ENCODE peak calls at places on chromosome 19, in six cellular contexts. M is pancreas; O is uterus; G is GM06990; Z is activated T-helper 9 cell treated with anti-CD3 and anti-CD28 coated beads, Interleukin-2, amount 50 U/mL, for 16 hours; H is CD4-positive, alpha-beta T cell. X is an unnamed sample.

GRCh38 chr19:30222428-30222873 is 149.7 kb upstream of the ZNF536 start:
- DNase-seq in M (no peak), O (no peak), G (no peak), Z (no peak), H (no peak), X (peak; percentile 30)

GRCh38 chr19:13173129-13173737 is 23.0 kb downstream of the IER2 start:
- DNase-seq in M (no peak), O (no peak), G (no peak), Z (no peak), H (no peak), X (no peak)

GRCh38 chr19:54905411-54905810 is 537 bp upstream of the NCR1 start:
- DNase-seq in M (no peak), O (no peak), G (no peak), Z (no peak), H (no peak), X (no peak)

GRCh38 chr19:15464394-15465385 is at the start of gene RASAL3:
- DNase-seq in M (no peak), O (no peak), G (peak; percentile 72), Z (peak; percentile 52), H (peak; percentile 32), X (no peak)

GRCh38 chr19:47122359-47123335 is 8.0 kb upstream of the SAE1 start:
- DNase-seq in M (no peak), O (no peak), G (no peak), Z (no peak), H (no peak), X (no peak)

GRCh38 chr19:2546128-2547032 is 70.5 kb downstream of the GADD45B start:
- DNase-seq in M (peak; percentile 63), O (peak; percentile 66), G (peak; percentile 63), Z (no peak), H (no peak), X (peak; percentile 93)

GRCh38 chr19:9309974-9310446 is 372 bp upstream of the ZNF699 start:
- DNase-seq in M (peak; percentile 85), O (peak; percentile 96), G (no peak), Z (peak; percentile 72), H (no peak), X (peak; percentile 94)

GRCh38 chr19:48844472-48844871 is 8.2 kb upstream of the HSD17B14 start:
- DNase-seq in M (no peak), O (no peak), G (no peak), Z (no peak), H (no peak), X (no peak)

GRCh38 chr19:10752237-10752912 is 34.5 kb downstream of the DNM2 start:
- DNase-seq in M (no peak), O (no peak), G (no peak), Z (no peak), H (no peak), X (no peak)

GRCh38 chr19:47469719-47470118 is 2.0 kb downstream of the SLC8A2 start:
- DNase-seq in M (no peak), O (no peak), G (no peak), Z (no peak), H (no peak), X (no peak)

GRCh38 chr19:45791744-45792481 is 732 bp downstream of the DMWD start:
- DNase-seq in M (no peak), O (no peak), G (no peak), Z (no peak), H (no peak), X (no peak)

GRCh38 chr19:56476671-56477428 is at the start of gene ZNF667:
- DNase-seq in M (peak; percentile 17), O (no peak), G (no peak), Z (no peak), H (no peak), X (peak; percentile 36)

GRCh38 chr19:11190501-11190900 is 6.8 kb downstream of the KANK2 start:
- DNase-seq in M (no peak), O (no peak), G (no peak), Z (no peak), H (no peak), X (no peak)

GRCh38 chr19:38005224-38005614 is 98.2 kb downstream of the SIPA1L3 start:
- DNase-seq in M (no peak), O (no peak), G (no peak), Z (no peak), H (no peak), X (no peak)

GRCh38 chr19:58154287-58154678 is 3.7 kb upstream of the ZNF329 start:
- DNase-seq in M (peak; percentile 26), O (peak; percentile 25), G (peak; percentile 18), Z (no peak), H (no peak), X (peak; percentile 74)

GRCh38 chr19:54462713-54463530 is 656 bp downstream of the LENG9 start:
- DNase-seq in M (peak; percentile 77), O (peak; percentile 55), G (peak; percentile 83), Z (peak; percentile 49), H (peak; percentile 64), X (peak; percentile 88)

GRCh38 chr19:18433039-18433691 is 4.8 kb downstream of the ISYNA1 start:
- DNase-seq in M (no peak), O (peak; percentile 53), G (peak; percentile 75), Z (no peak), H (no peak), X (no peak)

GRCh38 chr19:35171730-35172129 is 17.2 kb downstream of the FXYD5 start:
- DNase-seq in M (no peak), O (no peak), G (no peak), Z (no peak), H (no peak), X (no peak)

GRCh38 chr19:36213793-36214387 is 575 bp downstream of the ZNF565 start:
- DNase-seq in M (peak; percentile 32), O (no peak), G (no peak), Z (no peak), H (no peak), X (no peak)

GRCh38 chr19:33368074-33368864 is 5.2 kb upstream of the CEBPG start:
- DNase-seq in M (no peak), O (no peak), G (no peak), Z (no peak), H (no peak), X (no peak)

GRCh38 chr19:5891938-5892771 is 11.4 kb downstream of the NDUFA11 start:
- DNase-seq in M (no peak), O (no peak), G (no peak), Z (no peak), H (no peak), X (peak; percentile 64)

GRCh38 chr19:39351537-39352037 is 9.4 kb downstream of the SAMD4B start:
- DNase-seq in M (no peak), O (no peak), G (peak; percentile 65), Z (no peak), H (no peak), X (no peak)

GRCh38 chr19:48466571-48467325 is 2.4 kb upstream of the CYTH2 start:
- DNase-seq in M (no peak), O (no peak), G (no peak), Z (no peak), H (no peak), X (no peak)

GRCh38 chr19:4083677-4084546 is 17.2 kb upstream of the ZBTB7A start:
- DNase-seq in M (no peak), O (no peak), G (peak; percentile 74), Z (no peak), H (no peak), X (no peak)

GRCh38 chr19:33344611-33345010 is 28.9 kb upstream of the CEBPG start:
- DNase-seq in M (no peak), O (no peak), G (no peak), Z (no peak), H (no peak), X (no peak)

GRCh38 chr19:970695-971094 is 13.4 kb upstream of the WDR18 start:
- DNase-seq in M (no peak), O (no peak), G (no peak), Z (no peak), H (no peak), X (no peak)

GRCh38 chr19:16587031-16588023 is 15.1 kb upstream of the SLC35E1 start:
- DNase-seq in M (no peak), O (no peak), G (peak; percentile 81), Z (peak; percentile 40), H (peak; percentile 44), X (no peak)

GRCh38 chr19:41341669-41342490 is 11.8 kb downstream of the TGFB1 start:
- DNase-seq in M (peak; percentile 45), O (no peak), G (no peak), Z (no peak), H (no peak), X (no peak)

GRCh38 chr19:1016647-1017114 is 4.2 kb downstream of the TMEM259 start:
- DNase-seq in M (no peak), O (no peak), G (no peak), Z (no peak), H (no peak), X (no peak)

GRCh38 chr19:33259532-33259931 is 33.9 kb upstream of the SLC7A10 start:
- DNase-seq in M (no peak), O (no peak), G (no peak), Z (no peak), H (no peak), X (no peak)

GRCh38 chr19:403221-404036 is 5.5 kb downstream of the C2CD4C start:
- DNase-seq in M (no peak), O (peak; percentile 3), G (no peak), Z (no peak), H (no peak), X (no peak)

GRCh38 chr19:18762125-18763023 is 28.7 kb downstream of the COMP start:
- DNase-seq in M (peak; percentile 97), O (peak; percentile 68), G (no peak), Z (no peak), H (no peak), X (peak; percentile 78)

GRCh38 chr19:48218964-48219363 is 36.7 kb downstream of the CARD8 start:
- DNase-seq in M (no peak), O (no peak), G (no peak), Z (no peak), H (no peak), X (no peak)

GRCh38 chr19:3932931-3933810 is at the start of gene NMRK2:
- DNase-seq in M (no peak), O (no peak), G (no peak), Z (no peak), H (no peak), X (peak; percentile 65)

GRCh38 chr19:3397266-3398022 is 31.1 kb downstream of the NFIC start:
- DNase-seq in M (peak; percentile 53), O (no peak), G (no peak), Z (no peak), H (no peak), X (no peak)

GRCh38 chr19:49371184-49371583 is 7.5 kb downstream of the DKKL1 start:
- DNase-seq in M (no peak), O (no peak), G (no peak), Z (no peak), H (no peak), X (no peak)

GRCh38 chr19:47284324-47284899 is 9.7 kb downstream of the INAFM1 start:
- DNase-seq in M (peak; percentile 38), O (peak; percentile 33), G (no peak), Z (no peak), H (no peak), X (no peak)